ENCODE peak calls at places on chromosomes 1 and 21, in eight cellular contexts. L, F, J, K, Y, T, M and W are unnamed samples.

GRCh38 chr1:110003747-110004428 is 19.3 kb downstream of the AHCYL1 start:
- DNase-seq in K (peak), L (peak), T (peak), F (peak), M (peak), Y (peak), J (peak), W (no peak)

GRCh38 chr1:9242338-9242969 is 7.9 kb downstream of the H6PD start:
- DNase-seq in L (peak), Y (no peak), J (no peak), K (no peak), T (peak), M (no peak), F (peak), W (peak)

GRCh38 chr21:41615613-41616012 is 107.7 kb upstream of the TMPRSS2 start:
- DNase-seq in T (peak), L (no peak), Y (no peak), J (peak), K (peak), F (peak), M (no peak), W (no peak)

GRCh38 chr1:205774277-205775014 is 836 bp downstream of the RAB29 start:
- DNase-seq in Y (peak), M (no peak), T (no peak), K (no peak), F (peak), J (no peak), L (no peak), W (no peak)

GRCh38 chr1:106937104-106937503 is 119.4 kb upstream of the PRMT6 start:
- DNase-seq in T (peak), F (peak), L (no peak), J (peak), Y (no peak), K (peak), M (no peak), W (no peak)

GRCh38 chr1:173175514-173176146 is 31.5 kb downstream of the TNFSF4 start:
- DNase-seq in K (no peak), J (peak), M (no peak), L (no peak), Y (no peak), T (peak), F (peak), W (no peak)

GRCh38 chr1:5727871-5728643 is 264.2 kb downstream of the NPHP4 start:
- DNase-seq in J (no peak), F (no peak), L (no peak), T (no peak), Y (no peak), M (no peak), K (no peak), W (peak)

GRCh38 chr1:212671342-212672031 is 28.2 kb downstream of the BATF3 start:
- DNase-seq in K (peak), T (peak), J (peak), M (no peak), Y (no peak), L (no peak), F (peak), W (no peak)

GRCh38 chr1:241413386-241413785 is 56.4 kb upstream of the RGS7 start:
- DNase-seq in F (peak), Y (peak), J (peak), K (peak), L (no peak), T (peak), M (no peak), W (no peak)

GRCh38 chr1:187091666-187092065 is 262.9 kb downstream of the PLA2G4A start:
- DNase-seq in M (peak), J (peak), K (peak), F (no peak), T (peak), Y (no peak), L (no peak), W (no peak)

GRCh38 chr1:972726-973458 is 6.6 kb downstream of the PLEKHN1 start:
- DNase-seq in Y (no peak), K (no peak), L (no peak), T (no peak), F (no peak), M (no peak), J (no peak), W (no peak)

GRCh38 chr1:61005572-61006386 is 76.6 kb upstream of the NFIA start:
- DNase-seq in L (no peak), T (no peak), Y (no peak), F (no peak), J (no peak), K (no peak), M (no peak), W (no peak)

GRCh38 chr1:74937176-74937575 is 197.0 kb upstream of the LHX8 start:
- DNase-seq in J (no peak), Y (no peak), F (peak), K (no peak), T (no peak), L (no peak), M (no peak), W (no peak)

GRCh38 chr1:227470688-227471087 is 92.7 kb upstream of the ZNF678 start:
- DNase-seq in K (no peak), Y (no peak), F (no peak), M (no peak), T (no peak), J (no peak), L (no peak), W (no peak)

GRCh38 chr1:243799908-243800307 is 50.1 kb downstream of the AKT3 start:
- DNase-seq in F (peak), T (peak), L (no peak), M (no peak), Y (no peak), K (no peak), J (peak), W (no peak)

GRCh38 chr1:40783001-40783905 is at the start of gene KCNQ4:
- DNase-seq in L (no peak), J (no peak), M (no peak), F (no peak), K (no peak), T (no peak), Y (no peak), W (no peak)

GRCh38 chr1:208081972-208082371 is 162.2 kb downstream of the PLXNA2 start:
- DNase-seq in K (no peak), T (peak), F (no peak), L (no peak), J (no peak), M (no peak), Y (no peak), W (no peak)

GRCh38 chr1:8163039-8163438 is 136.9 kb upstream of the ERRFI1 start:
- DNase-seq in J (no peak), K (no peak), T (no peak), F (no peak), L (no peak), Y (no peak), M (no peak), W (no peak)

GRCh38 chr1:116666747-116667576 is 571 bp downstream of the IGSF3 start:
- DNase-seq in L (no peak), K (no peak), F (no peak), Y (no peak), M (no peak), J (no peak), T (no peak), W (no peak)

GRCh38 chr1:206842851-206843250 is 22.6 kb upstream of the IL20 start:
- DNase-seq in L (no peak), Y (no peak), T (no peak), F (no peak), M (no peak), K (no peak), J (no peak), W (no peak)

GRCh38 chr1:174743654-174744561 is 255.8 kb upstream of the CACYBP start:
- DNase-seq in L (no peak), M (peak), Y (no peak), T (peak), J (peak), K (no peak), F (peak), W (peak)

GRCh38 chr1:34268311-34269042 is 91.8 kb downstream of the C1orf94 start:
- DNase-seq in M (no peak), K (no peak), T (peak), J (peak), L (no peak), F (no peak), Y (no peak), W (no peak)

GRCh38 chr1:89659322-89660061 is 26.6 kb downstream of the LRRC8C start:
- DNase-seq in F (no peak), M (no peak), Y (no peak), J (no peak), T (peak), K (no peak), L (no peak), W (no peak)

GRCh38 chr1:240511789-240512188 is 100.2 kb downstream of the GREM2 start:
- DNase-seq in T (no peak), L (no peak), J (no peak), F (no peak), M (no peak), Y (no peak), K (no peak), W (no peak)

GRCh38 chr1:169750041-169750440 is 16.2 kb upstream of the SELE start:
- DNase-seq in M (no peak), F (no peak), K (no peak), J (no peak), L (no peak), T (no peak), Y (no peak), W (no peak)

GRCh38 chr1:111214884-111215283 is 12.6 kb upstream of the CHI3L2 start:
- DNase-seq in L (no peak), M (no peak), F (no peak), K (no peak), Y (peak), T (no peak), J (no peak), W (no peak)

GRCh38 chr1:38129971-38130370 is 83.4 kb upstream of the POU3F1 start:
- DNase-seq in T (no peak), L (no peak), Y (no peak), K (no peak), M (no peak), F (no peak), J (peak), W (no peak)

GRCh38 chr1:6538958-6539357 is 15.4 kb downstream of the NOL9 start:
- DNase-seq in K (peak), T (peak), F (peak), M (no peak), Y (no peak), L (no peak), J (peak), W (no peak)

GRCh38 chr21:30408782-30409494 is 13.1 kb downstream of the KRTAP13-1 start:
- DNase-seq in Y (no peak), K (peak), J (no peak), T (peak), F (peak), L (no peak), M (peak), W (peak)

GRCh38 chr1:225471453-225472301 is 43.8 kb upstream of the LBR start:
- DNase-seq in L (peak), K (no peak), M (no peak), J (no peak), Y (no peak), F (no peak), T (no peak), W (no peak)

GRCh38 chr1:114323959-114324825 is 170.5 kb upstream of the SYT6 start:
- DNase-seq in J (no peak), M (no peak), Y (no peak), F (no peak), L (no peak), T (peak), K (no peak), W (no peak)

GRCh38 chr1:226466301-226466700 is 58.4 kb upstream of the PARP1 start:
- DNase-seq in Y (no peak), L (no peak), M (no peak), T (no peak), F (no peak), J (no peak), K (no peak), W (no peak)

GRCh38 chr1:197998110-197998509 is 80.9 kb downstream of the LHX9 start:
- DNase-seq in F (no peak), J (no peak), Y (no peak), K (no peak), T (no peak), L (no peak), M (no peak), W (no peak)

GRCh38 chr1:84944767-84945486 is 51.9 kb upstream of the LPAR3 start:
- DNase-seq in J (peak), T (peak), Y (peak), F (peak), L (no peak), K (peak), M (peak), W (peak)
- H3K4me3 ChIP-seq in J (peak), T (peak), Y (peak), F (peak), L (peak), K (peak), M (peak), W (peak)

GRCh38 chr1:15524283-15525042 is 448 bp upstream of the CASP9 start:
- DNase-seq in T (peak), F (peak), Y (peak), J (peak), K (peak), M (peak), L (peak), W (peak)

GRCh38 chr1:15526490-15527339 is at the start of gene DNAJC16:
- DNase-seq in K (peak), L (peak), F (peak), M (peak), Y (peak), J (peak), T (peak), W (peak)

GRCh38 chr1:15523922-15524282 is at the start of gene CASP9:
- DNase-seq in L (no peak), K (no peak), F (no peak), M (peak), Y (no peak), J (peak), T (no peak), W (no peak)

GRCh38 chr1:15526021-15526489 is 593 bp upstream of the DNAJC16 start:
- DNase-seq in J (no peak), F (no peak), L (no peak), K (no peak), M (no peak), Y (no peak), T (no peak), W (no peak)

DNA sequence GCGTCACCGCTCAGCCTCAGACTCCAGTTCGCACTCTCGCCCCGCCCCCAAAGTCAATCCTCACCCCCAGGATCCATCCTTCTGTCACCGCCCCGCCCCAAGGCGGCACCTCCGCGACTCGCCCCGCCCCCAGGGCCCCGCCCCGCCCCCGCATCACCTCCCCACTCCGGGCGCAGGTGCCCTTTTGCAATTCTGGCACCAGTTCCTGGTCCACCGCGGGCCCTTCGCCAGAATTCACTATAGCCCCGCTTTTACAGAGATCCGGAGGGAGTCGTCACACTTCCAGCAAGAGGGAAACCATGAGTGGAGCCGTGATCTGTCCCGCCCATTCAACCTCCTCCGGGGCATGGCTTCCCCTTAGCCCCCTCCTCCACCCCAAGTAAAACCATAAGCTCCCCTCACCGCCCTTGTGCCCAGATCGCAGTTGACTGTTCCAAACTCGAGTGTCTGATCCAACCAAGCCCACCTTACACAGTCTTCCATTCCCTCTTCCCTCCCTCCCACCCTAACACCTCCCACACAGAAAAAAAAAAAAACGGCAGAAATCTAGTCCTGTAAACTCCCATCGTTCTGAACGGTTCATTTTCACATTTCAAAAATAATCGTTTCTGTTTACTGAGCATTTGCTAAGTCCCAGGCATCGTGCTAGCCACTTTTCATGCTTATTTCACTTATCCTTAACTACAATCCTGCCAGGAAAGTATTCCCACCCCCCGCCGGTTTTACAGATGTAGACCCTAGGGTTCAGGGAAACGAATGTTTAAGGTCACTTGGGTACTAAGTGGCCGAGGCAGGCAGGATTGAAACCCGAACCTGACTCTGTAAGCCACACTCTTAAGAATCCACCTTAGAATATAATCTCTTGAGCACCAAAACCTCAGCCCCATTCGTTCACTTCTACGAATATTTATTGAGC is 1.3 kb upstream of the CASP9 start:
- DNase-seq in Y (no peak), T (peak), L (peak), F (peak), M (peak), J (no peak), K (no peak), W (peak)
- TF ChIP-seq CTCF in Y (no peak), T (no peak), L (no peak), F (no peak), M (no peak), J (no peak), K (no peak), W (no peak)

GRCh38 chr1:70221241-70222077 is at the start of gene SRSF11:
- DNase-seq in M (peak), T (peak), L (peak), F (peak), K (peak), J (peak), Y (peak), W (peak)

GRCh38 chr1:70220517-70221240 is 501 bp upstream of the SRSF11 start:
- DNase-seq in Y (no peak), J (no peak), T (no peak), M (no peak), F (no peak), L (no peak), K (no peak), W (no peak)

GRCh38 chr1:70224954-70225353 is 3.8 kb downstream of the SRSF11 start:
- DNase-seq in F (no peak), M (no peak), L (no peak), Y (no peak), K (no peak), T (no peak), J (no peak), W (no peak)

GRCh38 chr1:70220015-70220414 is 1.2 kb upstream of the SRSF11 start:
- DNase-seq in K (no peak), L (no peak), M (no peak), T (no peak), F (no peak), Y (no peak), J (no peak), W (no peak)

DNA sequence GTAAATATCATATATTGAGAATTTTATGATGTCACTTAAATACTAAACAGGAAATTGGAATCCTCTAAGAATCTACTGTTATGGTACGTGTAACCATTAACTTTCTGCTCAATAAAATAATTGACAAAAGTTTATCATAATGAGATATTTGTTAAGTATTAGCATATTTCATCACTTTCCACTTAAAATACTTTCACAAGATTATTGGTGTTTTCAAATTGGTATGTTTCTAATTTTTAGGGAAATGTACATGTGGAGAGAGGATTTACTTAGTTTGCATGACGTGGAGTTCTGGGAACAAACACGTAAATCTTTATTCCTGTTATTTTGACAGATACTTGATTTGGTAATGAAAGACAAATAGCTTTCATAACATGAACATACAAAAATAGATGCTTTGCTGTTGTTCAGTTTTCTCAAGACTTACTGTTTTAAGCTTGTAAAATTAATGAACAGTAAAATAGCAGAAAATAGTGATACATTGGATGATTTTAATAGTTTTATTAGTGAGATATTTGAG is 1.6 kb downstream of the SRSF11 start:
- DNase-seq in J (no peak), T (peak), F (peak), M (no peak), Y (no peak), K (no peak), L (no peak), W (no peak)
- H3K4me3 ChIP-seq in J (peak), T (peak), F (peak), M (peak), Y (peak), K (peak), L (peak), W (peak)

DNA sequence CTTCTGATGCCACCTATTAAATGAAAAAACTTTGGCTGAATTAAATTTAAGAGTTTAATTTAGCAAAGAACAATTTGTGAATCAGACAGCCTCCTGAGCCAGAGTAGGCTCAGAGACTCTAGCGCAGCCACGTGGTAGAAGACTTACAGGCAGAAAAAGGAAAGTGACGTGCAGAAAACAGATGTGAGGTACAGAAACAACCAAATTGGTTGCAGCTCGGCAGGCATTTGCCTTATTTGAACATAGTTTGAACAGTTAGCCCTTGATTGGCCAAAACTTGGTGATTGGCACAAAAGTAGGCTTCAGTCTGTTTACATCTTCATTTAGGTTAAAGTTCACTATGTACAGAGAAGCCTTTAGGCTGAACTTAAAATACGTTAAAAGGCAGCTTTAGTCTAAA is 22.9 kb downstream of the TCP10L start:
- DNase-seq in M (no peak), Y (no peak), F (peak), K (peak), L (no peak), J (peak), T (peak), W (no peak)
- TF ChIP-seq CTCF in M (no peak), Y (peak), F (peak), K (peak), L (no peak), J (peak), T (peak), W (peak)